ENCODE peak calls at places on chromosomes 5 and 9, in seven cellular contexts. V, X, I, H, C, J and B are unnamed samples.

GRCh38 chr5:123651234-123651633 is 139.3 kb downstream of the CSNK1G3 start:
- DNase-seq in H (no peak), J (no peak), V (no peak), C (no peak), I (no peak), X (no peak), B (no peak)

GRCh38 chr9:20292002-20292401 is 330.3 kb downstream of the MLLT3 start:
- DNase-seq in C (no peak), I (no peak), X (no peak), V (no peak), J (peak), H (no peak), B (no peak)

GRCh38 chr5:94113087-94113486 is 371.7 kb upstream of the POU5F2 start:
- DNase-seq in I (no peak), J (no peak), X (no peak), C (no peak), V (no peak), H (no peak), B (no peak)

GRCh38 chr5:43997647-43998251 is 391.5 kb downstream of the FGF10 start:
- DNase-seq in J (no peak), I (no peak), H (peak), X (no peak), C (peak), V (no peak), B (no peak)

GRCh38 chr5:81848368-81848767 is 97.5 kb upstream of the SSBP2 start:
- DNase-seq in J (no peak), X (no peak), I (peak), H (no peak), V (no peak), C (peak), B (no peak)

GRCh38 chr9:37251452-37251851 is 131.1 kb downstream of the ZCCHC7 start:
- DNase-seq in X (no peak), H (no peak), C (no peak), V (no peak), I (no peak), J (peak), B (no peak)

GRCh38 chr9:4306788-4307144 is 6.9 kb upstream of the GLIS3 start:
- DNase-seq in J (no peak), X (no peak), V (no peak), C (no peak), H (no peak), I (no peak), B (no peak)

GRCh38 chr9:20713172-20713571 is 29.1 kb downstream of the FOCAD start:
- DNase-seq in X (no peak), H (no peak), V (no peak), I (no peak), C (no peak), J (no peak), B (no peak)

GRCh38 chr5:68714810-68715209 is 379.0 kb upstream of the SLC30A5 start:
- DNase-seq in H (no peak), I (no peak), V (no peak), C (no peak), X (no peak), J (no peak), B (no peak)

GRCh38 chr9:96209407-96210031 is 92.5 kb downstream of the HSD17B3 start:
- DNase-seq in H (no peak), X (no peak), C (peak), V (no peak), J (no peak), I (no peak), B (no peak)

GRCh38 chr9:95457769-95458168 is 59.0 kb downstream of the PTCH1 start:
- DNase-seq in X (no peak), C (no peak), H (no peak), I (no peak), J (no peak), V (no peak), B (no peak)

GRCh38 chr9:110580850-110581249 is 1.3 kb upstream of the SVEP1 start:
- DNase-seq in H (no peak), I (no peak), C (no peak), J (no peak), V (no peak), X (no peak), B (no peak)

GRCh38 chr5:169706758-169707450 is 69.8 kb downstream of the DOCK2 start:
- DNase-seq in X (no peak), C (no peak), J (no peak), I (no peak), H (no peak), V (no peak), B (no peak)

GRCh38 chr9:138025908-138026307 is 148.3 kb downstream of the CACNA1B start:
- DNase-seq in V (no peak), X (no peak), H (no peak), C (no peak), I (no peak), J (no peak), B (no peak)

DNA sequence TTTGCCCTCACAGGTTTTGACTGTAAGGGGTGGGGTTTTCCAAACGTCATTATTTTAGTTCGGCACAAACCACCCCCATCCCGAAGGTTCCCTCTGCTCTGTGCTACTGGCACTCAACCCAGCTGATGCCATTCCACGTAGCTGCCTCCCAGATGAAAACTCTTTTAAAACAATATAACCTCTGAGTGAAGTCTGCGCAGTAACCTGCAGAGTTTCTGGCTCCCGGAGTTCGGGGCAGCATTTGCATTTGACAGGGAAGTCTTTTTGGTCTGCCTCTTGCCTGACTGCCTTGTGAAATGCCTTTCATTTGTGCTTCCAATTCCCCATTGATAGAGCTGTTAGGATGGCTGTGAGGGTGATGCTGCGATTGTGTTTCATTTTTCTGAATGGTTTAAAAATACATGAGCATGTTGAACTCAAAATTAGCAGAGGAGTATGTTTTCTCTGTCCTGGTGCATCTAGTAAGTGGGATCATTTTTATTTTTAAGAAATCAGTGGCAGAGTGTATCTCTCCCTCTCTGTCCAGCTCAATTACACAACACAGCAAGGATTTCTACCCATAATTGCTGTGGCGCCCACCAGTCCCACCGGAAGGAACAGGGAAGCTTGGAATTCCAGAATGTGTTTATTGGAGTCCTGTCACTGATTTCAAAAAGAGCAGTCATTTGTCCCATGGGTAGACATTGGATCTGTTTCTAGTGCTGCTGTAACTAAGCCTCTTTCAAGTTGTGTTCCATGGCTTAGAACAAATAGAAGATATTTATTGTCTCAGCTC is 24.8 kb downstream of the ADCY2 start:
- DNase-seq in I (no peak), X (no peak), C (no peak), V (no peak), J (peak), H (no peak), B (no peak)
- H3K27ac ChIP-seq in I (no peak), X (no peak), C (no peak), V (no peak), J (peak), H (no peak), B (no peak)

DNA sequence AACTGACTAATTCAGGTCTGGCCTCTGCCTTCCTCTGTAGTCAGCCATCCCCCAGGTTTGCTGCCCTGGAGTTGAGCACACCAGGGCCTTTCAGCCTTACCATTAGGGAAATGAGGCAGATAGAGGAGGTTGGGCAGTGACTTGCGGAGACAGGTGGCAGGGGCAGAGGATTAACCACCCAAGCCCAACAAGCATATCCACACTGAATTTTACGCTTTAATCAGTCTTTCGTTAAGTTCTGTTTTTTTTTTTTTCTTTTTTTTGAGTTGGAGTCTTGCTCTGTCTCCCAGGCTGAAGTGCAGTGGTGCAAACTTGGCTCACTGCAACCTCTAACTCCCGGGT is 80.0 kb upstream of the TNFAIP8 start:
- DNase-seq in J (no peak), X (peak), V (no peak), I (no peak), C (no peak), H (no peak), B (no peak)
- H3K27ac ChIP-seq in J (no peak), X (no peak), V (peak), I (peak), C (no peak), H (no peak), B (peak)

DNA sequence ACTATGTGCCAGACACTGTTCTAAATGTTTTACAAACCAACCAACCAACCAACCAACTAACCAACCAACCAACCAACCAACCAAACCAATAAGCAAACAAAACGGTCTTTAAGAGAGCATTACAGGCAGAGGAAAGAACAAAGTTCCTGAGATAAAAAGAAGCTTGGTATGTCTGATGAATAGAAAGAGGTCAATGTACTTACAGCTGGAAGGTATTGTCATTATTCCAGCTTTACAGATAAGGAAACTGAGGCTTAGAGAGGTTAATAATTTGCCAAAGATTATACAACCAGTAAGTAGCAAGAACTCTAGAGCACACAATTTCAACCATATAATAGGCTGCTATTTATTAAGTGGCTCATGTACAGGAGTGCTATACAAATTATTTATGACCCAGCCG is 29.7 kb downstream of the C9orf57 start:
- DNase-seq in H (no peak), J (no peak), C (no peak), X (no peak), V (no peak), I (no peak), B (no peak)
- H3K27ac ChIP-seq in H (no peak), J (no peak), C (no peak), X (no peak), V (no peak), I (no peak), B (no peak)

GRCh38 chr5:173001229-173001841 is 17.8 kb downstream of the ATP6V0E1 start:
- DNase-seq in V (no peak), H (no peak), I (no peak), J (no peak), C (no peak), X (no peak), B (no peak)

GRCh38 chr5:172999974-173000373 is 16.4 kb downstream of the ATP6V0E1 start:
- DNase-seq in C (no peak), V (no peak), H (no peak), X (no peak), J (no peak), I (no peak), B (no peak)

GRCh38 chr5:172999351-172999973 is 15.9 kb downstream of the ATP6V0E1 start:
- DNase-seq in I (no peak), V (no peak), X (no peak), H (no peak), C (no peak), J (no peak), B (no peak)

GRCh38 chr5:173003360-173003759 is 19.8 kb downstream of the ATP6V0E1 start:
- DNase-seq in J (no peak), V (no peak), X (no peak), H (no peak), I (no peak), C (no peak), B (no peak)

GRCh38 chr5:173004447-173004846 is 20.9 kb downstream of the ATP6V0E1 start:
- DNase-seq in I (no peak), V (no peak), H (no peak), X (no peak), J (no peak), C (no peak), B (no peak)
- H3K27ac ChIP-seq in I (no peak), V (no peak), H (no peak), X (no peak), J (no peak), C (no peak), B (no peak)

GRCh38 chr9:92426501-92426900 is 2.2 kb upstream of the OMD start:
- DNase-seq in V (no peak), C (no peak), I (no peak), X (no peak), J (no peak), H (no peak), B (no peak)
- H3K27ac ChIP-seq in V (no peak), C (no peak), I (no peak), X (peak), J (no peak), H (no peak), B (no peak)

GRCh38 chr9:130606887-130607582 is 27.7 kb downstream of the FUBP3 start:
- DNase-seq in J (no peak), X (no peak), H (no peak), C (no peak), V (no peak), I (no peak), B (no peak)
- H3K27ac ChIP-seq in J (no peak), X (no peak), H (no peak), C (no peak), V (no peak), I (no peak), B (no peak)

DNA sequence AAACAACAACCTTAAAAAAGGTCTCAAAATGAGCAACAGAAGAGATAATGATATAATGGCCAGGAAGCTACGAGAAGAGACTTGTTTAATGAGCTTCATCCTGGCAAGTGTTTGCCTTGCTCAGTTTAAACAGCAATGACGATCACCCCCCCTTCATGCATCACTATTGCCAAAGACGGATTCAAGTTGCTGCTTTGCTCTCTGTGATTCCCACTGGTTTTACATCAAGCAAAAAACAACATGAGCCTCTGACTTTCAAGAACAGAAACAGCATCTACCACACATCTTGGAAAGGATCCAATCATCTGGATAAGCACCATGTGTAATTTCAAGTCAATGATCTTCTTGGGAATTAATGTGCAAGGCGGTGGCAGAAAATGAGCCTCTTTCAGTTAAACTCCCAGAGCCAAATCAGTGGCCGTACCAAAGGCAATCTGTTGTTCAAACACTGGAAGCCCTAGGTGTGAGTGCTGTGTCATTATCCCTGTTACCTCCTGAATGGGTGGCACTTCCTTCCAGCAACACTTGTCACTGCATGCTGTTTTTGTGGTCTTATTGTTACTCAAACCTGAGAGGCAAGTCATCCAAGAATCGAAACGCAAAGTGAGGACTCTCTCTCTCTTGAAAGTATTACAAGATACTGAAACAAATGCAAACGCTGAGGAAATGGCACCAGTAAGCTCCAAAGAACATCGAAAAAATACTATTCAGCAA is 72.9 kb downstream of the MED27 start:
- DNase-seq in V (no peak), I (no peak), H (no peak), C (no peak), X (no peak), J (peak), B (no peak)
- H3K27ac ChIP-seq in V (no peak), I (no peak), H (peak), C (no peak), X (no peak), J (peak), B (no peak)

GRCh38 chr5:65625743-65626142 is 916 bp downstream of the SHLD3 start:
- DNase-seq in V (no peak), J (peak), X (no peak), I (no peak), C (no peak), H (no peak), B (no peak)

GRCh38 chr5:65624570-65625555 is at the start of the genes SHLD3 and TRAPPC13:
- DNase-seq in V (peak), X (peak), I (peak), J (peak), C (peak), H (peak), B (peak)

GRCh38 chr5:65624025-65624569 is at the start of gene TRIM23:
- DNase-seq in C (peak), X (peak), J (peak), I (peak), H (peak), V (peak), B (peak)

GRCh38 chr5:65620021-65620420 is 4.1 kb downstream of the TRIM23 start:
- DNase-seq in C (no peak), H (no peak), V (no peak), X (no peak), I (no peak), J (no peak), B (no peak)

GRCh38 chr5:65623482-65623881 is 651 bp downstream of the TRIM23 start:
- DNase-seq in X (no peak), H (no peak), C (no peak), I (no peak), J (no peak), V (no peak), B (no peak)
- H3K27ac ChIP-seq in X (peak), H (peak), C (peak), I (peak), J (peak), V (peak), B (peak)